ENCODE peak calls at places on chromosomes 6 and 20, in ten cellular contexts. Q is endothelial cell of umbilical vein, W is A549, P is stomach, D is heart left ventricle, E is body of pancreas, T is IMR-90, U is esophagus squamous epithelium, H is breast epithelium, J is HCT116. L is an unnamed sample.

GRCh38 chr6:53322188-53323029 is 26.3 kb downstream of the ELOVL5 start:
- DNase-seq in Q (no peak), W (no peak), P (no peak), D (no peak), E (no peak), T (peak; percentile 42), U (no peak), H (no peak), J (no peak), L (no peak)

GRCh38 chr20:62804632-62805364 is at the start of gene OGFR:
- DNase-seq in Q (peak; percentile 46), W (no peak), P (peak; percentile 69), D (peak; percentile 81), E (peak; percentile 55), T (peak; percentile 38), U (no peak), H (no peak), J (no peak), L (no peak)

GRCh38 chr6:159806021-159806458 is 6.0 kb downstream of the PNLDC1 start:
- DNase-seq in Q (no peak), W (no peak), P (no peak), D (no peak), E (no peak), T (no peak), U (no peak), H (no peak), J (no peak), L (no peak)

GRCh38 chr6:133369755-133370154 is 128.6 kb downstream of the EYA4 start:
- DNase-seq in Q (no peak), W (no peak), P (no peak), D (no peak), E (no peak), T (no peak), U (no peak), H (no peak), J (no peak), L (no peak)

GRCh38 chr6:39339557-39340555 is 17.4 kb upstream of the KCNK16 start:
- DNase-seq in Q (no peak), W (no peak), P (peak; percentile 48), D (no peak), E (peak; percentile 74), T (no peak), U (no peak), H (no peak), J (no peak), L (no peak)

GRCh38 chr6:74597840-74598239 is 608.0 kb downstream of the COL12A1 start:
- DNase-seq in Q (no peak), W (no peak), P (no peak), D (no peak), E (no peak), T (no peak), U (no peak), H (no peak), J (no peak), L (no peak)

GRCh38 chr6:129644567-129645015 is 65.4 kb downstream of the ARHGAP18 start:
- DNase-seq in Q (peak; percentile 96), W (no peak), P (no peak), D (no peak), E (no peak), T (peak; percentile 76), U (no peak), H (no peak), J (peak; percentile 75), L (no peak)

GRCh38 chr6:74041420-74041819 is 345.4 kb downstream of the CD109 start:
- DNase-seq in Q (no peak), W (no peak), P (no peak), D (no peak), E (no peak), T (no peak), U (no peak), H (no peak), J (no peak), L (no peak)

GRCh38 chr6:50824505-50824904 is 5.8 kb downstream of the TFAP2B start:
- DNase-seq in Q (no peak), W (no peak), P (no peak), D (no peak), E (no peak), T (no peak), U (no peak), H (no peak), J (no peak), L (no peak)

GRCh38 chr6:163030980-163031379 is 303.2 kb downstream of the PACRG start:
- DNase-seq in Q (no peak), W (no peak), P (no peak), D (no peak), E (no peak), T (no peak), U (no peak), H (no peak), J (no peak), L (no peak)

GRCh38 chr6:121334299-121335104 is at the start of gene TBC1D32:
- DNase-seq in Q (peak; percentile 95), W (peak; percentile 77), P (peak; percentile 92), D (peak; percentile 93), E (peak; percentile 94), T (peak; percentile 88), U (peak; percentile 41), H (peak; percentile 86), J (peak; percentile 81), L (peak; percentile 67)

GRCh38 chr6:112760831-112761230 is 413.7 kb downstream of the RFPL4B start:
- DNase-seq in Q (no peak), W (no peak), P (no peak), D (no peak), E (no peak), T (peak; percentile 16), U (no peak), H (no peak), J (no peak), L (no peak)

GRCh38 chr6:147201885-147202515 is 2.2 kb upstream of the STXBP5 start:
- DNase-seq in Q (no peak), W (peak; percentile 36), P (no peak), D (no peak), E (no peak), T (peak; percentile 21), U (no peak), H (no peak), J (no peak), L (no peak)

DNA sequence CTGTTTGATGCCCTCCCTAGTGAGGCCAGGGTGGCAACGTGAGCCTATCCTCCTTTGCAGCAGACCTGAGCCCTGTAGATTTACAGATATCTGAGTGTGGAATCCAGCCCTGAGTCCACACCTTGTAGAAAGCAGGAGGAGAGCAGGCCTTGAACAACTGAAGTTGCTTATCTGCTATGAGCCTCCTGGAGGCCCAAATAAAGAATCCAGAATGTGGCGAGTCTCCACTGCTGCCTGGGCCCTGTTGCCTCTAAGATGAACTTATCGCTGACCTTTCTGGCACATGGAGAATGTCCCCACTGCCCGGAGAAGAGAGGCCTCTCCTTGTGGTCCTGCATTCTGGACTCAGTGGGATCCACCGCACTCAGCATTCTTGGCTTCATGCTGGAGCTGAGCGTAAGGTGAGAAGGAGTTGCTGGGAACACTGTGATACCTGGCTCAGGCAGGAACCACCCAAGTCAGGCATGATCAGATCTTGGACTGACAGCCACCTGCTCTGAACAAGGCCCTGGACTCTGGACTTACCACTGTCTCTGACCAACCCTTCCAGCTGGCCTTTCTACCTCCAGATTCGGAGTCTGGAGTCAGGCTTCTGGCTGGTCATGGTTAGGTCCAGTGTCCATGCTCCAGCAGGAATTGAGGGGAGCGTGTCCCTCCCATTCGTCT is 5.8 kb upstream of the MANBAL start:
- DNase-seq in Q (no peak), W (no peak), P (no peak), D (no peak), E (no peak), T (no peak), U (no peak), H (no peak), J (no peak), L (no peak)
- H3K27ac ChIP-seq in Q (no peak overlapping the region), W (no peak overlapping the region), P (no peak overlapping the region), D (no peak overlapping the region), E (no peak overlapping the region), T (no peak overlapping the region), U (no peak overlapping the region), H (no peak overlapping the region), J (no peak overlapping the region), L (no peak overlapping the region)

GRCh38 chr6:131136021-131136847 is 967 bp downstream of the AKAP7 start:
- DNase-seq in Q (peak; percentile 60), W (peak; percentile 18), P (no peak), D (no peak), E (peak; percentile 19), T (peak; percentile 40), U (no peak), H (no peak), J (no peak), L (peak; percentile 13)

GRCh38 chr6:131134950-131135243 is 370 bp upstream of the AKAP7 start:
- DNase-seq in Q (no peak), W (no peak), P (no peak), D (no peak), E (no peak), T (no peak), U (no peak), H (no peak), J (no peak), L (no peak)

GRCh38 chr6:131132360-131132759 is 2.9 kb upstream of the AKAP7 start:
- DNase-seq in Q (no peak), W (no peak), P (no peak), D (no peak), E (no peak), T (no peak), U (no peak), H (no peak), J (no peak), L (no peak)

GRCh38 chr6:131134220-131134831 is 941 bp upstream of the AKAP7 start:
- DNase-seq in Q (no peak), W (no peak), P (no peak), D (no peak), E (no peak), T (no peak), U (no peak), H (no peak), J (no peak), L (no peak)

GRCh38 chr6:131135244-131136020 is at the start of gene AKAP7:
- DNase-seq in Q (peak; percentile 67), W (peak; percentile 74), P (peak; percentile 73), D (peak; percentile 77), E (peak; percentile 71), T (peak; percentile 39), U (peak; percentile 8), H (peak; percentile 47), J (peak; percentile 52), L (peak; percentile 36)
- TF ChIP-seq POLR2A in Q (peak; percentile 64), W (peak; percentile 51), P (no peak), D (no peak), E (peak; percentile 65), T (no peak), U (peak; percentile 65), H (peak; percentile 12), J (no peak), L (peak; percentile 17)

GRCh38 chr6:111606620-111607115 is 990 bp upstream of the TRAF3IP2 start:
- DNase-seq in Q (no peak), W (no peak), P (no peak), D (no peak), E (no peak), T (no peak), U (no peak), H (no peak), J (no peak), L (no peak)
- H3K4me3 ChIP-seq in Q (no peak overlapping the region), W (peak overlapping the region; percentile 46), P (peak overlapping the region; percentile 50), D (peak overlapping the region; percentile 59), E (no peak overlapping the region), T (no peak overlapping the region), U (no peak overlapping the region), H (peak overlapping the region; percentile 55), J (peak overlapping the region; percentile 75), L (peak overlapping the region; percentile 72)

DNA sequence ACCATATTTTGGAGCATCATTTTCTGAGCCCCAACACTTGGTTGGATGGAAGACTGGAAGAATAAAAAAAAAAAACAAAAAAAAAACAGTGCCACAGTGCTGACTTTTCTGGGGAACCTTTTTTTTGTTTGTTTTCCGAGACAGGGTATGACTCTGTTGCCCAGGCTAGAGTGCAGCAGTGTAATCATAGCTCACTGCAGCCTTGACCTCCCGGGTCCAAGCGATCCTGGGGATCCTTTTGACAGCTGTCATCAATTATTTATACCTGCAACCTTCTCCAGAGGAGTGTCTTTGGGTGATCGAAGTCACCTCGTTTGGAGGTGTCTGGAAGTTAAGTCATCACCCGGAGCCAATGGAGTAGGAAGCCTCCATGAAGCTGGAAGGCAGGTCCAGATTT is 7.8 kb upstream of the TPX2 start:
- DNase-seq in Q (no peak), W (no peak), P (no peak), D (no peak), E (no peak), T (no peak), U (no peak), H (no peak), J (no peak), L (no peak)
- H3K27ac ChIP-seq in Q (no peak overlapping the region), W (no peak overlapping the region), P (no peak overlapping the region), D (no peak overlapping the region), E (no peak overlapping the region), T (no peak overlapping the region), U (no peak overlapping the region), H (no peak overlapping the region), J (peak overlapping the region; percentile 40), L (no peak overlapping the region)